ENCODE peak calls at places on chromosome 14, in eight cellular contexts. G, C, M, Y, O, A, S and Q are unnamed samples.
A peak's percentile ranks its signal among the peaks of the same experiment; 100 is the strongest.

GRCh38 chr14:58572092-58572853 is 65.5 kb upstream of the DACT1 start:
- DNase-seq in G (peak; percentile 53), C (no peak), M (no peak), Y (no peak), O (no peak), A (no peak), S (no peak), Q (no peak)

GRCh38 chr14:103121846-103122577 is 1.2 kb upstream of the TNFAIP2 start:
- DNase-seq in G (peak; percentile 74), C (no peak), M (peak; percentile 89), Y (peak; percentile 97), O (peak; percentile 96), A (no peak), S (peak; percentile 97), Q (peak; percentile 13)

GRCh38 chr14:25041898-25042297 is 8.0 kb downstream of the STXBP6 start:
- DNase-seq in G (no peak), C (no peak), M (no peak), Y (peak; percentile 94), O (no peak), A (no peak), S (no peak), Q (no peak)

GRCh38 chr14:38505221-38506095 is 249.6 kb upstream of the CLEC14A start:
- DNase-seq in G (no peak), C (no peak), M (no peak), Y (no peak), O (no peak), A (no peak), S (no peak), Q (no peak)

GRCh38 chr14:49868720-49869114 is 16.1 kb upstream of the NEMF start:
- DNase-seq in G (no peak), C (no peak), M (no peak), Y (no peak), O (no peak), A (no peak), S (no peak), Q (no peak)

GRCh38 chr14:95318399-95318834 is 1.3 kb downstream of the CLMN start:
- DNase-seq in G (no peak), C (no peak), M (no peak), Y (no peak), O (peak; percentile 70), A (no peak), S (no peak), Q (no peak)

GRCh38 chr14:67567654-67568053 is 32.4 kb downstream of the PIGH start:
- DNase-seq in G (no peak), C (no peak), M (peak; percentile 31), Y (no peak), O (peak; percentile 34), A (no peak), S (no peak), Q (no peak)

GRCh38 chr14:68661226-68662225 is 131.3 kb downstream of the ZFP36L1 start:
- DNase-seq in G (no peak), C (no peak), M (no peak), Y (no peak), O (no peak), A (no peak), S (no peak), Q (no peak)

GRCh38 chr14:20873370-20874177 is 17.6 kb upstream of the RNASE3 start:
- DNase-seq in G (peak; percentile 62), C (no peak), M (peak; percentile 92), Y (no peak), O (peak; percentile 96), A (peak; percentile 73), S (no peak), Q (peak; percentile 24)

GRCh38 chr14:79809849-79810612 is 401.3 kb downstream of the DIO2 start:
- DNase-seq in G (peak; percentile 5), C (no peak), M (no peak), Y (peak; percentile 41), O (no peak), A (peak; percentile 33), S (no peak), Q (peak; percentile 31)

GRCh38 chr14:101442451-101442850 is 118.8 kb upstream of the DIO3 start:
- DNase-seq in G (no peak), C (no peak), M (peak; percentile 50), Y (no peak), O (peak; percentile 58), A (no peak), S (no peak), Q (no peak)

GRCh38 chr14:102007916-102008418 is 43.6 kb downstream of the DYNC1H1 start:
- DNase-seq in G (no peak), C (no peak), M (no peak), Y (no peak), O (peak; percentile 19), A (no peak), S (no peak), Q (no peak)

GRCh38 chr14:72500234-72500838 is 393.6 kb downstream of the DPF3 start:
- DNase-seq in G (no peak), C (no peak), M (no peak), Y (no peak), O (no peak), A (no peak), S (no peak), Q (no peak)

GRCh38 chr14:32022938-32023466 is 54.1 kb upstream of the ARHGAP5 start:
- DNase-seq in G (no peak), C (no peak), M (no peak), Y (no peak), O (no peak), A (no peak), S (no peak), Q (no peak)

GRCh38 chr14:53946404-53947400 is 9.9 kb downstream of the BMP4 start:
- DNase-seq in G (no peak), C (no peak), M (peak; percentile 65), Y (no peak), O (no peak), A (no peak), S (no peak), Q (no peak)

GRCh38 chr14:43418314-43418713 is 1088.8 kb downstream of the FSCB start:
- DNase-seq in G (no peak), C (no peak), M (no peak), Y (no peak), O (no peak), A (no peak), S (no peak), Q (no peak)